ENCODE peak calls at places on chromosomes 16 and 17, in six cellular contexts. One of them, this sample, is unnamed. For H3K9me3, the result is how much of the 10 kb centered on the place peaks cover.

GRCh38 chr16:49856741-49857330 is 924 bp upstream of the ZNF423 start:
- DNase-seq in pancreas: peak
- DNase-seq in adipocyte: peak
- DNase-seq in A549: peak
- DNase-seq in left ventricle myocardium inferior: peak
- DNase-seq in psoas muscle: peak
- DNase-seq in this sample: no peak

GRCh38 chr16:1030381-1030901 is 42.1 kb upstream of the SSTR5 start:
- DNase-seq in pancreas: peak
- DNase-seq in adipocyte: peak
- DNase-seq in A549: no peak
- DNase-seq in left ventricle myocardium inferior: no peak
- DNase-seq in psoas muscle: no peak
- DNase-seq in this sample: no peak

GRCh38 chr17:46943511-46944393 is 20.8 kb downstream of the GOSR2 start:
- DNase-seq in pancreas: peak
- DNase-seq in adipocyte: no peak
- DNase-seq in A549: no peak
- DNase-seq in left ventricle myocardium inferior: no peak
- DNase-seq in psoas muscle: no peak
- DNase-seq in this sample: no peak

GRCh38 chr17:30210901-30211300 is 24.6 kb downstream of the SLC6A4 start:
- DNase-seq in pancreas: no peak
- DNase-seq in adipocyte: no peak
- DNase-seq in A549: no peak
- DNase-seq in left ventricle myocardium inferior: no peak
- DNase-seq in psoas muscle: no peak
- DNase-seq in this sample: no peak

GRCh38 chr16:84553873-84554399 is 49.5 kb upstream of the MEAK7 start:
- DNase-seq in pancreas: no peak
- DNase-seq in adipocyte: no peak
- DNase-seq in A549: no peak
- DNase-seq in left ventricle myocardium inferior: no peak
- DNase-seq in psoas muscle: no peak
- DNase-seq in this sample: no peak

GRCh38 chr17:18959845-18960240 is 7.9 kb downstream of the SLC5A10 start:
- DNase-seq in pancreas: no peak
- DNase-seq in adipocyte: no peak
- DNase-seq in A549: no peak
- DNase-seq in left ventricle myocardium inferior: no peak
- DNase-seq in psoas muscle: no peak
- DNase-seq in this sample: no peak

GRCh38 chr17:28567604-28568003 is 3.7 kb downstream of the PIGS start:
- DNase-seq in pancreas: no peak
- DNase-seq in adipocyte: no peak
- DNase-seq in A549: no peak
- DNase-seq in left ventricle myocardium inferior: no peak
- DNase-seq in psoas muscle: no peak
- DNase-seq in this sample: no peak

GRCh38 chr17:73269329-73269615 is 7.6 kb upstream of the CPSF4L start:
- DNase-seq in pancreas: no peak
- DNase-seq in adipocyte: no peak
- DNase-seq in A549: no peak
- DNase-seq in left ventricle myocardium inferior: no peak
- DNase-seq in psoas muscle: no peak
- DNase-seq in this sample: no peak

GRCh38 chr17:63966646-63967265 is 6.0 kb downstream of the SCN4A start:
- DNase-seq in pancreas: no peak
- DNase-seq in adipocyte: no peak
- DNase-seq in A549: no peak
- DNase-seq in left ventricle myocardium inferior: no peak
- DNase-seq in psoas muscle: no peak
- DNase-seq in this sample: no peak

GRCh38 chr16:66874079-66874775 is 6.1 kb upstream of the PDP2 start:
- DNase-seq in pancreas: no peak
- DNase-seq in adipocyte: peak
- DNase-seq in A549: no peak
- DNase-seq in left ventricle myocardium inferior: no peak
- DNase-seq in psoas muscle: no peak
- DNase-seq in this sample: no peak
- H3K9me3 ChIP-seq in pancreas: under half
- H3K9me3 ChIP-seq in adipocyte: under half
- H3K9me3 ChIP-seq in A549: under half
- H3K9me3 ChIP-seq in left ventricle myocardium inferior: under half
- H3K9me3 ChIP-seq in psoas muscle: under half
- H3K9me3 ChIP-seq in this sample: under half

DNA sequence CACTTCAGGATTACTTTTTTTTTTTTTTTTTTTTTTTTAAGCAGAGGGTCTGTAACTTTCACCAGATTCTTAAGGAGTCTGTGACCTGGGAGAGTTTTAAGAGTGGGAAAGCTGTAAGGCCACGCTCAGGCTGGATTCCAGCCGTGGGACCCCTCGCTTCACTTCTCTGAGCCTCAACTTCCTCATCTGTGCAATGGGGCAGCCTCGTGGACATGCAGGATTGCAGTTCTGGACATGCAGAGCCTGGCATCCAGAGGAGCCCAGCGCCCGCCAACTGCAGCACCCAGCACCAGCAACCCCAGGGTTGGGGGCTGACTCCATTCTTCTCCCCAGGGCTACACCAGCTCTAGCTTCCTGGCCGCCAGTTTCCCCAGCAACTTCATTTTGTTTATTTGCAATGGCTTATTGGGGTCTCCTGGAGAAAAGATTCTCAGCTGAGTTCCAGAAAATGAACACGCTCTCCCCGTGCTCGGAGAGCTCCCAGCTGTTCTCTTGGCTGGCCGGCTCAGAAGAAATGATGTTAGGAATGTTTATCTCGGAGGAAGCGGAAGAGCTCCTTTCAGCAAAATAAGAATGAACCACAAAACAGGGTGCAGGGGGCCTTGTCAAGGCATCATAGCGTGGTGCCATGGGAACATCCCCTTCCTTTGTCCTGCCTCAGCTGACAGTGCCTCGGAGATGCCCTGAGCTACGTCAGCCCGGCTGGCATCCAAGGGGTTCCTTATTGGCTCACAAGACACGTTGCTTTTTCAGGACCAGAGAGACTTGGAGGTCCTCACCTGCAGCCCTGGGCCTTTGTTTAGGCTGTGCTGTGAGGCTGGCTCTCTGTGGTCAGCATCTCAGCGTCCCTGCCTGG is 22.9 kb upstream of the ZCCHC14 start:
- DNase-seq in pancreas: no peak
- DNase-seq in adipocyte: no peak
- DNase-seq in A549: no peak
- DNase-seq in left ventricle myocardium inferior: no peak
- DNase-seq in psoas muscle: no peak
- DNase-seq in this sample: no peak
- H3K9me3 ChIP-seq in pancreas: under half
- H3K9me3 ChIP-seq in adipocyte: under half
- H3K9me3 ChIP-seq in A549: under half
- H3K9me3 ChIP-seq in left ventricle myocardium inferior: under half
- H3K9me3 ChIP-seq in psoas muscle: under half
- H3K9me3 ChIP-seq in this sample: under half

DNA sequence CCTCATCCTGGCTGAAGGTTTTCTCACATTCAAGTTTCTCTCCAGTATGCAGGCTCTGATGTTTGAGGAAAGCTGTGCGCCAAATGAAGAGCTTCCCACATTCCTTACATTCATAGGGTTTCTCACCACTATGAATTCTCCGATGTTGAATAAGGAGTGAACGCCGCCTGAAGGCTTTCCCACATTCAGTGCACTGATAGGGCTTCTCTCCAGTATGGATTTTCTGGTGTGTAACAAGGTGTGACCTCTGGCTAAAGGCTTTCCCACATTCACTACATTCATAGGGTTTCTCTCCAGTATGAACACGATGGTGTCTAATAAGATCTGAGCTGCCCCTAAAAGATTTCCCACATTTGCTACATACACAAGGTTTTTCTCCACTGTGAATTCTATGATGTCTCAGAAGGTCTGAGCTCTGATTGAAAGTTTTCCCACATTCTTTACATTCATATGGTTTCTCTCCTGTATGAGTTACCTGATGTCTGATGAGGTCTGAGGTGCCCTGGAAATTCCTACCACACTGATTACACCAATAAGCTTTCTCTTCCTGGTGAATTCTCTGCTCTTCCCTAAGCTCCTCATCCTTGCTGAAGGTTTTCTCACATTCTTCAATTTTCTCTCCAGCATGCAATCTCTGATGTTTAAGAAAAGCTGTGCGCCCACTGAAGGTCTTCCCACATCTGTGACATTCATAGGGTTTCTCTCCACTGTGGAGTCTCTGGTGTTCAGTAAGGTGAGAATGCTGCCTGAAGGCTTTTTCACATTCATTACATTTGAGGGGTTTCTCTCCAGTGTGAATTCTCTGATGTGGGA is 8.9 kb downstream of the ZNF594 start:
- DNase-seq in pancreas: no peak
- DNase-seq in adipocyte: no peak
- DNase-seq in A549: no peak
- DNase-seq in left ventricle myocardium inferior: no peak
- DNase-seq in psoas muscle: no peak
- DNase-seq in this sample: no peak
- H3K9me3 ChIP-seq in pancreas: under half
- H3K9me3 ChIP-seq in adipocyte: half or more
- H3K9me3 ChIP-seq in A549: half or more
- H3K9me3 ChIP-seq in left ventricle myocardium inferior: half or more
- H3K9me3 ChIP-seq in psoas muscle: half or more
- H3K9me3 ChIP-seq in this sample: under half

GRCh38 chr16:59067207-59067606 is 333.1 kb upstream of the GOT2 start:
- DNase-seq in pancreas: no peak
- DNase-seq in adipocyte: no peak
- DNase-seq in A549: no peak
- DNase-seq in left ventricle myocardium inferior: no peak
- DNase-seq in psoas muscle: no peak
- DNase-seq in this sample: no peak
- H3K9me3 ChIP-seq in pancreas: under half
- H3K9me3 ChIP-seq in adipocyte: under half
- H3K9me3 ChIP-seq in A549: under half
- H3K9me3 ChIP-seq in left ventricle myocardium inferior: under half
- H3K9me3 ChIP-seq in psoas muscle: under half
- H3K9me3 ChIP-seq in this sample: under half

GRCh38 chr17:27155866-27156265 is 138.0 kb upstream of the WSB1 start:
- DNase-seq in pancreas: no peak
- DNase-seq in adipocyte: no peak
- DNase-seq in A549: no peak
- DNase-seq in left ventricle myocardium inferior: peak
- DNase-seq in psoas muscle: no peak
- DNase-seq in this sample: no peak
- H3K9me3 ChIP-seq in pancreas: under half
- H3K9me3 ChIP-seq in adipocyte: under half
- H3K9me3 ChIP-seq in A549: under half
- H3K9me3 ChIP-seq in left ventricle myocardium inferior: under half
- H3K9me3 ChIP-seq in psoas muscle: under half
- H3K9me3 ChIP-seq in this sample: under half

GRCh38 chr17:26809033-26809432 is 484.9 kb upstream of the WSB1 start:
- DNase-seq in pancreas: no peak
- DNase-seq in adipocyte: no peak
- DNase-seq in A549: no peak
- DNase-seq in left ventricle myocardium inferior: no peak
- DNase-seq in psoas muscle: no peak
- DNase-seq in this sample: no peak

DNA sequence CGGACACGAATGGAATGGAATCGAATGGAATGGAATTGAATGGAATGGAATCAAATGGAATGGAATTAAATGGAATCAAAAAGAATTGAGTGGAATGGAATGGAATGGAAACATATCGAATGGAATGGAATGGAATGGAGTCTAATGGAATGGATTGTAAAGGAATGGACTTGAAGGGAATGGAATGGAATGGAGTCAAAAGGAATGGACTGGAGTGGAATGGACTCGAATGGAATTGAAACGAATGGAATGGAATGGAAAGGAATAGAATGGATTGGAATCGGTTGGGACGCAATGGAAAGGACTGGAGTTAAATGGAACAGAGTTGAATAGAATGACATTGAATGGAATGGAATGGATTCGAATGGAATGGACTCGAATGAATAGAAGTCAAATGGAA is 486.9 kb upstream of the WSB1 start:
- DNase-seq in pancreas: no peak
- DNase-seq in adipocyte: no peak
- DNase-seq in A549: no peak
- DNase-seq in left ventricle myocardium inferior: no peak
- DNase-seq in psoas muscle: no peak
- DNase-seq in this sample: no peak
- H3K9me3 ChIP-seq in pancreas: under half
- H3K9me3 ChIP-seq in adipocyte: under half
- H3K9me3 ChIP-seq in A549: under half
- H3K9me3 ChIP-seq in left ventricle myocardium inferior: half or more
- H3K9me3 ChIP-seq in psoas muscle: half or more
- H3K9me3 ChIP-seq in this sample: under half

GRCh38 chr16:35196313-35196712 is 1736.9 kb downstream of the TP53TG3F start:
- DNase-seq in pancreas: no peak
- DNase-seq in adipocyte: no peak
- DNase-seq in A549: no peak
- DNase-seq in left ventricle myocardium inferior: no peak
- DNase-seq in psoas muscle: no peak
- DNase-seq in this sample: no peak

GRCh38 chr16:35193956-35194355 is 1734.5 kb downstream of the TP53TG3F start:
- DNase-seq in pancreas: no peak
- DNase-seq in adipocyte: no peak
- DNase-seq in A549: no peak
- DNase-seq in left ventricle myocardium inferior: no peak
- DNase-seq in psoas muscle: no peak
- DNase-seq in this sample: no peak

GRCh38 chr16:35194681-35195080 is 1735.3 kb downstream of the TP53TG3F start:
- DNase-seq in pancreas: no peak
- DNase-seq in adipocyte: no peak
- DNase-seq in A549: no peak
- DNase-seq in left ventricle myocardium inferior: no peak
- DNase-seq in psoas muscle: no peak
- DNase-seq in this sample: no peak

GRCh38 chr16:35195864-35196216 is 1736.4 kb downstream of the TP53TG3F start:
- DNase-seq in pancreas: no peak
- DNase-seq in adipocyte: no peak
- DNase-seq in A549: no peak
- DNase-seq in left ventricle myocardium inferior: no peak
- DNase-seq in psoas muscle: no peak
- DNase-seq in this sample: no peak

GRCh38 chr16:35195173-35195863 is 1735.9 kb downstream of the TP53TG3F start:
- DNase-seq in pancreas: no peak
- DNase-seq in adipocyte: no peak
- DNase-seq in A549: no peak
- DNase-seq in left ventricle myocardium inferior: no peak
- DNase-seq in psoas muscle: no peak
- DNase-seq in this sample: no peak
- H3K9me3 ChIP-seq in pancreas: under half
- H3K9me3 ChIP-seq in adipocyte: under half
- H3K9me3 ChIP-seq in A549: under half
- H3K9me3 ChIP-seq in left ventricle myocardium inferior: under half
- H3K9me3 ChIP-seq in psoas muscle: under half
- H3K9me3 ChIP-seq in this sample: under half

This sample was measured in T-helper 17 cell.